ENCODE peak calls at places on chromosomes 1 and 21, in seven cellular contexts. C, V, X, T, N, R and L are unnamed samples.

GRCh38 chr21:39186676-39187075 is 3.4 kb upstream of the PSMG1 start:
- DNase-seq in C (no peak), V (no peak), X (no peak), T (no peak), N (no peak), R (no peak), L (no peak)

GRCh38 chr1:29688477-29689365 is 452.4 kb downstream of the PTPRU start:
- DNase-seq in C (peak; percentile 33), V (no peak), X (no peak), T (no peak), N (peak; percentile 56), R (peak; percentile 51), L (peak; percentile 46)

GRCh38 chr1:232982238-232982944 is 32.0 kb downstream of the NTPCR start:
- DNase-seq in C (no peak), V (no peak), X (no peak), T (no peak), N (no peak), R (no peak), L (no peak)

GRCh38 chr1:15180945-15181523 is 27.5 kb downstream of the TMEM51 start:
- DNase-seq in C (no peak), V (no peak), X (no peak), T (no peak), N (no peak), R (no peak), L (no peak)

GRCh38 chr1:200877839-200878551 is 5.2 kb downstream of the GPR25 start:
- DNase-seq in C (no peak), V (no peak), X (no peak), T (peak; percentile 89), N (no peak), R (no peak), L (no peak)

GRCh38 chr1:42085596-42085995 is 67.6 kb upstream of the GUCA2B start:
- DNase-seq in C (peak; percentile 19), V (no peak), X (no peak), T (no peak), N (no peak), R (no peak), L (peak; percentile 39)

GRCh38 chr1:57017717-57018116 is 51.9 kb upstream of the C8B start:
- DNase-seq in C (no peak), V (peak; percentile 36), X (peak; percentile 48), T (no peak), N (no peak), R (peak; percentile 47), L (no peak)

GRCh38 chr1:235077571-235078479 is 50.8 kb downstream of the TOMM20 start:
- DNase-seq in C (peak; percentile 72), V (no peak), X (no peak), T (peak; percentile 90), N (peak; percentile 50), R (no peak), L (no peak)

GRCh38 chr1:230797376-230798186 is 50.4 kb downstream of the CAPN9 start:
- DNase-seq in C (peak; percentile 81), V (peak; percentile 81), X (peak; percentile 66), T (no peak), N (peak; percentile 50), R (peak; percentile 74), L (peak; percentile 86)

GRCh38 chr1:16924919-16925477 is 3.3 kb downstream of the CROCC start:
- DNase-seq in C (no peak), V (no peak), X (no peak), T (no peak), N (no peak), R (no peak), L (no peak)

GRCh38 chr1:151604291-151604690 is 7.6 kb upstream of the SNX27 start:
- DNase-seq in C (no peak), V (no peak), X (no peak), T (no peak), N (no peak), R (no peak), L (no peak)

GRCh38 chr1:13808729-13809131 is 108.7 kb downstream of the PRDM2 start:
- DNase-seq in C (peak; percentile 41), V (peak; percentile 13), X (peak; percentile 73), T (no peak), N (no peak), R (peak; percentile 92), L (no peak)

GRCh38 chr1:224106568-224107281 is 7.2 kb upstream of the FBXO28 start:
- DNase-seq in C (peak; percentile 56), V (peak; percentile 64), X (peak; percentile 75), T (no peak), N (peak; percentile 67), R (peak; percentile 70), L (peak; percentile 60)

GRCh38 chr1:151193856-151194255 is 3.9 kb upstream of the VPS72 start:
- DNase-seq in C (no peak), V (no peak), X (no peak), T (no peak), N (no peak), R (no peak), L (no peak)

GRCh38 chr1:2433936-2434335 is 21.6 kb upstream of the PEX10 start:
- DNase-seq in C (no peak), V (no peak), X (no peak), T (no peak), N (no peak), R (no peak), L (no peak)

GRCh38 chr1:2432519-2432918 is 20.2 kb upstream of the PEX10 start:
- DNase-seq in C (no peak), V (peak; percentile 50), X (no peak), T (no peak), N (no peak), R (no peak), L (no peak)

GRCh38 chr1:2435091-2435490 is 22.7 kb upstream of the PEX10 start:
- DNase-seq in C (no peak), V (no peak), X (no peak), T (no peak), N (no peak), R (no peak), L (no peak)

GRCh38 chr1:2431503-2431902 is 19.1 kb upstream of the PEX10 start:
- DNase-seq in C (no peak), V (no peak), X (no peak), T (no peak), N (no peak), R (no peak), L (no peak)

DNA sequence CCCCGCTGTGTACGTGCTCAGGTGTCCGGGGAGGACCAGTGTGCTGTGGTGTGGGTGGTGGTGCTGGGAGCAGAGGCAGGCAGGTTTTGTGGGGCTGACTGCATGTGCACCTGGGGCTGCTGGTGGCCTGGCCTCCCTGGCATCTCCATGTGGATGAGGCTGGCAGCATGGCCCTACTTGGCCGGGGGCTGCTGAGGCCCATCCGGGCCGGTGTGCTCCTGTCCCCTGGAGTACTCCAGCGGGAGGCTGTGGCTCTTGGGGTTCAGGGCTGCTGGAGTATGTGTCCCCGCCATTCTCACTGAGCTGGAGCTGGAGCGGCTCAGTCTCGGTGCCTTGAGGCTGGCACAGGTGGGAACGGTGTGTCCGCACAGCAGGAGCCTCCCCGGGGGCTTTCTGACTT is 20.8 kb upstream of the PEX10 start:
- DNase-seq in C (no peak), V (no peak), X (no peak), T (no peak), N (no peak), R (no peak), L (no peak)
- TF ChIP-seq EZH2 in C (no peak), V (no peak), X (no peak), T (no peak), N (no peak), R (no peak), L (no peak)

GRCh38 chr1:94654919-94655318 is 113.4 kb upstream of the F3 start:
- DNase-seq in C (no peak), V (no peak), X (no peak), T (no peak), N (no peak), R (no peak), L (no peak)
- TF ChIP-seq CTCF in C (no peak), V (no peak), X (no peak), T (no peak), N (no peak), R (no peak), L (no peak)

GRCh38 chr1:166947398-166948043 is 27.8 kb downstream of the ILDR2 start:
- DNase-seq in C (peak; percentile 18), V (peak; percentile 93), X (peak; percentile 21), T (no peak), N (peak; percentile 24), R (peak; percentile 12), L (peak; percentile 57)
- TF ChIP-seq EZH2 in C (no peak), V (no peak), X (peak; percentile 78), T (no peak), N (no peak), R (no peak), L (peak; percentile 51)

DNA sequence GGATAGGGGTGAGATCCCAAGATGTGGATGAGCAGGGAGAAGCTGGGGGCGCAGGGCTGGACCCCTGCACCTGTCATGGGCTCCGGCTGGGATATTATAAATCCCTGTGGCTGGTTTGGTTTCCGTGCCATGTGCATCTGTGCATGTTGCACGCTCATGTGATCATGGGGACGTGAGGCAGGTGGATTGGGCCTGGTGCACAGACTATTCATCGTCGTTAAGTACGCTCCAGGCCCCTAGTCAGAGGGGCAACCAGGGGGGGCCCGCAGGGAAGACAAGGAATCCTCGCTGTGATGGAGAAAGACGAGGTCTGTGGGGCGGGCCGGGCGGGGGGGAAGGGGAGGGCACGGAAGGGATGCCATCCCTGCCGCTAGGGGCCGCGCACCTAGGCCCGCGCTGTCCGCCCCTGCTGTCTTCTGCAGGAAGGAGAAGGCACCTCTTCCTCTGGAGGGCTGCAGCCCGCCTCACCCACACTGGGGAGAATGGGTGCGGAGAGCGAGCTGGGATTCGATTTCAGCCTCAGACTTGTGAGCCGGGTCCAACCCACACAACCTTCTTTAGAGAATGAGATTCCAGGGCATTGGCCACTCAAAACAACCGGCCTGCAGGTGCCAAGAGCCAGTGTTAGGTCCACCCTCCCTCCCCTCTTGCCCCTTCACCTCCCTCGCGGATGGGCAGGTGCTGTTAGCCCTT is 766 bp upstream of the LRP8 start:
- DNase-seq in C (no peak), V (peak; percentile 72), X (no peak), T (no peak), N (no peak), R (no peak), L (no peak)
- TF ChIP-seq CTCF in C (no peak), V (peak; percentile 58), X (no peak), T (no peak), N (no peak), R (no peak), L (peak; percentile 21)

DNA sequence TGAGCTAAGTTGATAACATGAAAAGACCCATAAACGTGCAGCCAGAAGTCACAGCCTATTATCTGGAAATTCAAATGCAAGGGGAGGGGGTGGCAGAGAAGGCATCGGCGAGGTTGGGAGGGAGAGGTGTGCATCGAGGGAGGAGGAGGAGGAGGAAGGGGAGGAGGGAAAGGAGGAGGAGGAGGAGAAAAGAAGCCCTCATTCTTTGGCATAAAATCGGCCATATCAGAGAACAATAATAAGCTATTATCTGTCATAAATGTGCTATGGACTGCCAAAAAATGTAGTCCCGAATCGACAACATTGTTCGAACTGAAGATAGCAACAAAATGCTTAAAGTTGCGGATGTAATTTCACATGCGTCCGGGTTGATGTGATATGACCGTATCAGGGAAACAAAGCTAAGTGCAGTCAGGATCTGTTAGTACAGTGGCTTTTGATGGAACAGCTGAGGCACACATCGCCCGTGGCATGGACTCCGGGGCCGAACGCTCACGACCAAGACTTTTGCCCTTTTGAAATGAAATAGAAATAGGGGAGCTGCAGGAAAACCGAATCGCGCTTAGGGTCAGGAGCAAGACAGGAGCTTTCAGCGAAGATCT is 11.7 kb upstream of the BARHL2 start:
- DNase-seq in C (no peak), V (no peak), X (no peak), T (no peak), N (no peak), R (no peak), L (no peak)
- TF ChIP-seq EZH2 in C (peak; percentile 59), V (peak; percentile 38), X (no peak), T (no peak), N (peak; percentile 71), R (no peak), L (peak; percentile 79)